ENCODE peak calls at places on chromosomes 16 and 17, in six cellular contexts. One of them, this sample, is unnamed.
A peak's percentile ranks its signal among the peaks of the same experiment; 100 is the strongest.

GRCh38 chr16:67773099-67773498 is 33.3 kb downstream of the RANBP10 start:
- DNase-seq in lung: no peak
- DNase-seq in hepatic stellate cell: peak; percentile 29
- DNase-seq in head of caudate nucleus: peak; percentile 7
- DNase-seq in IMR-90: no peak
- DNase-seq in neural crest cell: no peak
- DNase-seq in this sample: no peak

GRCh38 chr16:58284488-58284887 is 10.3 kb downstream of the PRSS54 start:
- DNase-seq in hepatic stellate cell: peak; percentile 14
- DNase-seq in lung: no peak
- DNase-seq in head of caudate nucleus: no peak
- DNase-seq in IMR-90: no peak
- DNase-seq in neural crest cell: no peak
- DNase-seq in this sample: no peak

GRCh38 chr17:31487648-31488263 is 96.3 kb downstream of the RAB11FIP4 start:
- DNase-seq in neural crest cell: peak; percentile 49
- DNase-seq in head of caudate nucleus: peak; percentile 95
- DNase-seq in lung: peak; percentile 91
- DNase-seq in IMR-90: peak; percentile 16
- DNase-seq in hepatic stellate cell: peak; percentile 55
- DNase-seq in this sample: peak; percentile 63

GRCh38 chr17:16288860-16289571 is 64.3 kb downstream of the CENPV start:
- DNase-seq in neural crest cell: no peak
- DNase-seq in lung: no peak
- DNase-seq in hepatic stellate cell: no peak
- DNase-seq in IMR-90: peak; percentile 53
- DNase-seq in head of caudate nucleus: no peak
- DNase-seq in this sample: no peak

GRCh38 chr17:51015145-51015558 is 105.5 kb downstream of the SPAG9 start:
- DNase-seq in head of caudate nucleus: no peak
- DNase-seq in lung: no peak
- DNase-seq in hepatic stellate cell: no peak
- DNase-seq in IMR-90: peak; percentile 43
- DNase-seq in neural crest cell: no peak
- DNase-seq in this sample: no peak

GRCh38 chr17:5031365-5032082 is 3.7 kb downstream of the SLC52A1 start:
- DNase-seq in hepatic stellate cell: peak; percentile 81
- DNase-seq in IMR-90: peak; percentile 73
- DNase-seq in lung: peak; percentile 81
- DNase-seq in head of caudate nucleus: peak; percentile 78
- DNase-seq in neural crest cell: peak; percentile 89
- DNase-seq in this sample: peak; percentile 87

GRCh38 chr17:4143563-4144410 is 790 bp downstream of the CYB5D2 start:
- DNase-seq in hepatic stellate cell: peak; percentile 88
- DNase-seq in IMR-90: peak; percentile 92
- DNase-seq in head of caudate nucleus: peak; percentile 91
- DNase-seq in lung: peak; percentile 88
- DNase-seq in neural crest cell: peak; percentile 77
- DNase-seq in this sample: peak; percentile 90

GRCh38 chr16:70661918-70662641 is 15.7 kb downstream of the IL34 start:
- DNase-seq in head of caudate nucleus: no peak
- DNase-seq in IMR-90: no peak
- DNase-seq in neural crest cell: no peak
- DNase-seq in hepatic stellate cell: no peak
- DNase-seq in lung: no peak
- DNase-seq in this sample: no peak

GRCh38 chr17:22267019-22267418 is 574.7 kb downstream of the KCNJ18 start:
- DNase-seq in IMR-90: no peak
- DNase-seq in hepatic stellate cell: no peak
- DNase-seq in neural crest cell: no peak
- DNase-seq in lung: no peak
- DNase-seq in head of caudate nucleus: no peak
- DNase-seq in this sample: no peak

This sample was measured in glutamatergic neuron.